ENCODE peak calls at places on chromosomes 12 and 14, in five cellular contexts. Z is neuronal stem cell, W is H1, S is mesenchymal stem cell, K is H9. T is an unnamed sample. For H3K79me1, the result is how much of the 10 kb centered on the place peaks cover.

GRCh38 chr12:89098390-89099102 is 253.8 kb downstream of the DUSP6 start:
- DNase-seq in Z (no peak), W (peak), S (peak), K (peak), T (no peak)

GRCh38 chr12:98238513-98238912 is 276.9 kb upstream of the TMPO start:
- DNase-seq in Z (no peak), W (no peak), S (peak), K (no peak), T (no peak)

GRCh38 chr12:70275045-70275444 is 31.8 kb downstream of the CNOT2 start:
- DNase-seq in Z (no peak), W (no peak), S (no peak), K (no peak), T (no peak)

GRCh38 chr12:107655281-107656065 is 30.1 kb upstream of the PWP1 start:
- DNase-seq in Z (no peak), W (no peak), S (no peak), K (no peak), T (no peak)

GRCh38 chr14:42571991-42572390 is 965.3 kb downstream of the LRFN5 start:
- DNase-seq in Z (no peak), W (no peak), S (no peak), K (no peak), T (no peak)

GRCh38 chr14:104376202-104377140 is 203.1 kb upstream of the C14orf180 start:
- DNase-seq in Z (no peak), W (no peak), S (no peak), K (no peak), T (no peak)

GRCh38 chr14:42424501-42424900 is 817.8 kb downstream of the LRFN5 start:
- DNase-seq in Z (no peak), W (no peak), S (peak), K (no peak), T (no peak)

GRCh38 chr12:46938071-46938678 is 112.4 kb upstream of the SLC38A4 start:
- DNase-seq in Z (no peak), W (no peak), S (no peak), K (no peak), T (no peak)

GRCh38 chr12:114938487-114939210 is 254.7 kb upstream of the TBX3 start:
- DNase-seq in Z (peak), W (no peak), S (no peak), K (no peak), T (no peak)

GRCh38 chr14:100825691-100826331 is at the start of gene MEG3:
- DNase-seq in Z (no peak), W (no peak), S (no peak), K (no peak), T (no peak)

GRCh38 chr14:89093083-89093482 is 268.6 kb downstream of the TTC8 start:
- DNase-seq in Z (no peak), W (no peak), S (no peak), K (no peak), T (no peak)

GRCh38 chr14:22432348-22432976 is 156.6 kb downstream of the DAD1 start:
- DNase-seq in Z (no peak), W (no peak), S (peak), K (no peak), T (no peak)

GRCh38 chr14:94400454-94400853 is 12.1 kb upstream of the SERPINA1 start:
- DNase-seq in Z (no peak), W (no peak), S (no peak), K (no peak), T (no peak)

GRCh38 chr12:1972260-1972659 is 32.0 kb downstream of the DCP1B start:
- DNase-seq in Z (no peak), W (no peak), S (peak), K (no peak), T (no peak)

DNA sequence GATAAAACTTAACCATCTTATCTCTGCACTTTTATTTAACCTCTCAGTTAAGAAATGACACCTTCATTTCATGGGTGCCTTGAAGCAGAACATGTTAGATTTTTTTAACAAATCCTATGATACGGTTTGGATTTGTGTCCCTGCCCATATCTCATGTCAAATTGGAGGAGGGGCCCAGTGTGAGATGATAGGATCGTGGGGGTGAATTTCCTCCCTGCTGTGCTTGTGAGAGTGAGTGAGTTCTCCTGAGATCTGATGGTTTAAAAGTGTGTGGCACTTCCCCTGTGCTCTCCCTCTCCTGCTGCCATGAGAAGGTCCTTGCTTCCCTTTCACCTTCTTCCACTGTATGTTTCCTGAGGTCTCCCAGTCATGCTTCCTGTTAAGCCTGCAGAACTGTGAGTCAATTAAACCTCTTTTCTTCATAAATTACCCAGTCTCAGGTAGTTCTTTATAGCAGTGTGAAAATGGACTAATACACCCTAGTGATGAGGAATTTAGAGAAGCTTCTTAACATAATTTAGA is 97.0 kb downstream of the BCAT1 start:
- DNase-seq in Z (no peak), W (no peak), S (no peak), K (no peak), T (no peak)
- H3K79me1 ChIP-seq in Z (under half), W (under half), S (under half), K (under half), T (under half)

DNA sequence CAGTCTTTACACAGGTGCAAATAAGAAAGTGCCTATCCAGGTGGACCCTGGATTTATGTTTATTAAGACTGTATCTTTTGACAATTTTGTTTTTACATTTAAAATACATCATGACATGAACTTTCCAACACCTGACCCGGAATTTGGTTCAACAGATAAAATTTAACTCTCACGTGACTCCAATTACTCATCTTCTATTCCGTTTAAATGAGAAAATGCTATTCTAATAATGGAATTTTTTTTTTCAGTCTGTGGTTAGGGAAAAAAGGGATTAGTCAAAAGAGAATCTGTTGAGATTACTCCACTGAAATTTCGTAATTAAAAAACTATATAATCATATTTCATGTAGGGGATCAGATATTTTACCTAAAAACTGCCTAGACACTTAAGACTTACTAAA is 11.1 kb downstream of the VPS37B start:
- DNase-seq in Z (no peak), W (no peak), S (no peak), K (no peak), T (no peak)
- H2BK12ac ChIP-seq in Z (no peak), W (no peak), S (no peak), K (no peak), T (no peak)

GRCh38 chr12:110338754-110339153 is 57.7 kb downstream of the ATP2A2 start:
- DNase-seq in Z (no peak), W (no peak), S (peak), K (no peak), T (no peak)
- H3K79me1 ChIP-seq in Z (under half), W (under half), S (under half), K (under half), T (under half)

GRCh38 chr12:121113057-121113456 is 19.6 kb upstream of the P2RX7 start:
- DNase-seq in Z (no peak), W (no peak), S (no peak), K (no peak), T (no peak)
- H2BK12ac ChIP-seq in Z (no peak), W (no peak), S (no peak), K (no peak), T (no peak)

GRCh38 chr12:11746024-11746771 is 96.7 kb downstream of the ETV6 start:
- DNase-seq in Z (no peak), W (no peak), S (peak), K (no peak), T (peak)

GRCh38 chr12:11745112-11745511 is 95.6 kb downstream of the ETV6 start:
- DNase-seq in Z (no peak), W (no peak), S (no peak), K (no peak), T (no peak)

GRCh38 chr12:11746940-11747716 is 97.7 kb downstream of the ETV6 start:
- DNase-seq in Z (no peak), W (no peak), S (no peak), K (no peak), T (no peak)

GRCh38 chr12:11749943-11750690 is 100.6 kb downstream of the ETV6 start:
- DNase-seq in Z (no peak), W (no peak), S (no peak), K (no peak), T (no peak)

GRCh38 chr12:11747969-11748368 is 98.5 kb downstream of the ETV6 start:
- DNase-seq in Z (no peak), W (no peak), S (no peak), K (no peak), T (no peak)
- H3K79me1 ChIP-seq in Z (under half), W (under half), S (under half), K (under half), T (under half)

GRCh38 chr12:94079965-94080683 is 68.3 kb upstream of the PLXNC1 start:
- DNase-seq in Z (no peak), W (no peak), S (no peak), K (no peak), T (no peak)

GRCh38 chr12:94080684-94081009 is 67.7 kb upstream of the PLXNC1 start:
- DNase-seq in Z (no peak), W (no peak), S (no peak), K (no peak), T (no peak)

GRCh38 chr12:94077209-94077608 is 71.2 kb upstream of the PLXNC1 start:
- DNase-seq in Z (no peak), W (no peak), S (no peak), K (no peak), T (no peak)

GRCh38 chr12:94078736-94079509 is 69.5 kb upstream of the PLXNC1 start:
- DNase-seq in Z (no peak), W (no peak), S (no peak), K (no peak), T (no peak)

DNA sequence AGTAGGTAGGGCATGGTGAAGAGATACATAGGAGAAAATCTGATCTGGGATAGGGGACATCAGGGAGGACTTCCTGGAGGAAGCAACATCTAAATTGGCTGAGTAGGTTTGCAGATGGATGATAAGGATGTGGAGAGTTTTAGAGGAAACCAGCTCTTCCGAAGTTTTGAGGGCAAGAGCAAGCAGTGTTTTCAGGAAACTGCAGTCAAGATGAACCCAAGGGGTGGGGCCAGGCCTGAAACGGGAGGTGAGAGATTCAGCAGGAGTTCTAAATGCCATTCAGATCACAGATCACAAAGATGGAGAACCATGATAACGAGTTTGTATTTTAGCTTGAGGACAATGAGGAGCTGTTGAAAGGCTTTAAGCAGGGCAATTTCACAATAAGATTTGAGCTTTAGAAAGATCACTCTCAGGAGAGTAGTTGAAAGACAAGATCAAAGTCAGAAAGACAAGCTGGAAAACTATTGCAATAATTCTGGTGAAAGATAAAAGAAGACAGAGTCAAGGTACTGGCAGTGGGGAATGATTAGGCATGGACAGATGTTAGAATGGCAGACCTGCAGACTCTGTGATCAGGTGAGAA is 70.1 kb upstream of the PLXNC1 start:
- DNase-seq in Z (no peak), W (no peak), S (no peak), K (no peak), T (peak)
- H2BK12ac ChIP-seq in Z (no peak), W (no peak), S (no peak), K (no peak), T (no peak)